ENCODE peak calls at places on chromosomes 1 and 21, in seven cellular contexts. One of them, this sample, is unnamed.

GRCh38 chr21:31290765-31291164 is 53.3 kb downstream of the TIAM1 start:
- DNase-seq in HFFc6: no peak
- DNase-seq in prostate gland: no peak
- DNase-seq in Panc1: no peak
- DNase-seq in RWPE1: no peak
- DNase-seq in AG04449: no peak
- DNase-seq in mucosa of descending colon: no peak
- DNase-seq in this sample: no peak

GRCh38 chr1:183148599-183148998 is 37.5 kb upstream of the LAMC2 start:
- DNase-seq in HFFc6: peak
- DNase-seq in prostate gland: no peak
- DNase-seq in Panc1: no peak
- DNase-seq in RWPE1: peak
- DNase-seq in AG04449: no peak
- DNase-seq in mucosa of descending colon: no peak
- DNase-seq in this sample: no peak

GRCh38 chr1:202809597-202810159 is 1.1 kb upstream of the PCAT6 start:
- DNase-seq in HFFc6: no peak
- DNase-seq in prostate gland: no peak
- DNase-seq in Panc1: no peak
- DNase-seq in RWPE1: no peak
- DNase-seq in AG04449: no peak
- DNase-seq in mucosa of descending colon: no peak
- DNase-seq in this sample: no peak

GRCh38 chr1:174605198-174605597 is 157.4 kb downstream of the GPR52 start:
- DNase-seq in HFFc6: no peak
- DNase-seq in prostate gland: no peak
- DNase-seq in Panc1: no peak
- DNase-seq in RWPE1: no peak
- DNase-seq in AG04449: no peak
- DNase-seq in mucosa of descending colon: no peak
- DNase-seq in this sample: no peak

GRCh38 chr1:35476099-35476674 is 81.0 kb downstream of the KIAA0319L start:
- DNase-seq in HFFc6: no peak
- DNase-seq in prostate gland: no peak
- DNase-seq in Panc1: no peak
- DNase-seq in RWPE1: no peak
- DNase-seq in AG04449: no peak
- DNase-seq in mucosa of descending colon: no peak
- DNase-seq in this sample: no peak

GRCh38 chr1:96206451-96206850 is 515.1 kb upstream of the PTBP2 start:
- DNase-seq in HFFc6: no peak
- DNase-seq in prostate gland: no peak
- DNase-seq in Panc1: no peak
- DNase-seq in RWPE1: no peak
- DNase-seq in AG04449: no peak
- DNase-seq in mucosa of descending colon: no peak
- DNase-seq in this sample: no peak

GRCh38 chr21:26171310-26172100 is 935 bp upstream of the APP start:
- DNase-seq in HFFc6: no peak
- DNase-seq in prostate gland: no peak
- DNase-seq in Panc1: no peak
- DNase-seq in RWPE1: no peak
- DNase-seq in AG04449: no peak
- DNase-seq in mucosa of descending colon: no peak
- DNase-seq in this sample: no peak

GRCh38 chr1:71089536-71090270 is 8.9 kb upstream of the ZRANB2 start:
- DNase-seq in HFFc6: peak
- DNase-seq in prostate gland: no peak
- DNase-seq in Panc1: no peak
- DNase-seq in RWPE1: peak
- DNase-seq in AG04449: peak
- DNase-seq in mucosa of descending colon: peak
- DNase-seq in this sample: no peak

GRCh38 chr1:1360511-1361169 is 2.3 kb upstream of the MXRA8 start:
- DNase-seq in HFFc6: peak
- DNase-seq in prostate gland: no peak
- DNase-seq in Panc1: peak
- DNase-seq in RWPE1: peak
- DNase-seq in AG04449: peak
- DNase-seq in mucosa of descending colon: no peak
- DNase-seq in this sample: no peak

GRCh38 chr1:213194383-213194782 is 143.3 kb downstream of the RPS6KC1 start:
- DNase-seq in HFFc6: no peak
- DNase-seq in prostate gland: no peak
- DNase-seq in Panc1: no peak
- DNase-seq in RWPE1: no peak
- DNase-seq in AG04449: no peak
- DNase-seq in mucosa of descending colon: no peak
- DNase-seq in this sample: no peak

GRCh38 chr1:110186558-110186957 is 23.6 kb upstream of the KCNC4 start:
- DNase-seq in HFFc6: no peak
- DNase-seq in prostate gland: no peak
- DNase-seq in Panc1: no peak
- DNase-seq in RWPE1: no peak
- DNase-seq in AG04449: no peak
- DNase-seq in mucosa of descending colon: no peak
- DNase-seq in this sample: no peak

GRCh38 chr1:179807691-179808485 is 64.8 kb downstream of the FAM163A start:
- DNase-seq in HFFc6: peak
- DNase-seq in prostate gland: no peak
- DNase-seq in Panc1: no peak
- DNase-seq in RWPE1: no peak
- DNase-seq in AG04449: peak
- DNase-seq in mucosa of descending colon: no peak
- DNase-seq in this sample: no peak

GRCh38 chr1:32716312-32717126 is 13.9 kb upstream of the SYNC start:
- DNase-seq in HFFc6: no peak
- DNase-seq in prostate gland: peak
- DNase-seq in Panc1: no peak
- DNase-seq in RWPE1: peak
- DNase-seq in AG04449: no peak
- DNase-seq in mucosa of descending colon: peak
- DNase-seq in this sample: peak

GRCh38 chr1:212225416-212225815 is 59.8 kb upstream of the PPP2R5A start:
- DNase-seq in HFFc6: no peak
- DNase-seq in prostate gland: no peak
- DNase-seq in Panc1: no peak
- DNase-seq in RWPE1: no peak
- DNase-seq in AG04449: no peak
- DNase-seq in mucosa of descending colon: no peak
- DNase-seq in this sample: no peak

GRCh38 chr1:25232866-25233784 is 823 bp upstream of the SYF2 start:
- DNase-seq in HFFc6: peak
- DNase-seq in prostate gland: peak
- DNase-seq in Panc1: peak
- DNase-seq in RWPE1: peak
- DNase-seq in AG04449: peak
- DNase-seq in mucosa of descending colon: peak
- DNase-seq in this sample: no peak

GRCh38 chr21:28615276-28615675 is 377.4 kb downstream of the LTN1 start:
- DNase-seq in HFFc6: peak
- DNase-seq in prostate gland: no peak
- DNase-seq in Panc1: no peak
- DNase-seq in RWPE1: no peak
- DNase-seq in AG04449: peak
- DNase-seq in mucosa of descending colon: no peak
- DNase-seq in this sample: no peak

GRCh38 chr1:44024903-44025525 is 6.2 kb downstream of the SLC6A9 start:
- DNase-seq in HFFc6: no peak
- DNase-seq in prostate gland: no peak
- DNase-seq in Panc1: no peak
- DNase-seq in RWPE1: peak
- DNase-seq in AG04449: no peak
- DNase-seq in mucosa of descending colon: no peak
- DNase-seq in this sample: no peak

GRCh38 chr1:26696645-26697440 is 1.0 kb downstream of the ARID1A start:
- DNase-seq in HFFc6: no peak
- DNase-seq in prostate gland: no peak
- DNase-seq in Panc1: no peak
- DNase-seq in RWPE1: no peak
- DNase-seq in AG04449: no peak
- DNase-seq in mucosa of descending colon: peak
- DNase-seq in this sample: no peak

DNA sequence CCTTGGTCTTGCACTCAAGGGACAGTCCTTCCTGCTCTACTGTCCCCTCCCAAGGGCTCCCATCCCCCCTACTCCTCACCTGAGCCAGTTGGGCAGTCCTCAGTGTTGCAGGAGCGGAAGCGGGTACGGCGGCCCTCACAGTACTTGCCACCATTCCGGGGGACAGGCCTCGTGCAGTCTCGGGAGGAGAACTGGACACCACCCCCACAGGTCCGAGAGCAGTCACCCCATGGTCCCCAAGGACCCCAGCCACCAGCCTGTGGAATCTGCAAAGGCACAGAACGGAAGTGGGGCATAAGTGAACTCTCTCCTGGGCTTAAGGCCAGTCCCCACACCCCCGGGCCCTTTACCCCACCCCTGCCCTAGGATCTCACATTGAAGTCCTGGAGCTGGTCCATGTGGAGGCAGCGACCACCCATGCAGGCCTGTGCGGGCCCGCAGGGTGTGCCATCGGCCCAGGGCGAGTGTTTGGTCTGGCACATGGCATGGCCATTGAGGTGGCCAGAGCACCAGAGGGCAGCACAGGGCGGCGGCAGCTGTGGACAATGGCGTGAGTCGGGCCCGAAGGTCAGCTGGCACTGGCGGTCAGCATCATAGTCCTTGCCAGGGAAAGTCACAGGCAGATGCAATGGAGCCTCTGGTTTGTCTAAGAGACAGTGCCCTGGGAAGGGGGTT is 5.2 kb downstream of the ADAMTS4 start:
- DNase-seq in HFFc6: no peak
- DNase-seq in prostate gland: no peak
- DNase-seq in Panc1: no peak
- DNase-seq in RWPE1: no peak
- DNase-seq in AG04449: no peak
- DNase-seq in mucosa of descending colon: no peak
- DNase-seq in this sample: no peak
- TF ChIP-seq CTCF in HFFc6: peak
- TF ChIP-seq CTCF in prostate gland: no peak
- TF ChIP-seq CTCF in Panc1: no peak
- TF ChIP-seq CTCF in RWPE1: no peak
- TF ChIP-seq CTCF in AG04449: no peak
- TF ChIP-seq CTCF in mucosa of descending colon: no peak
- TF ChIP-seq CTCF in this sample: no peak

GRCh38 chr1:161357073-161357472 is 10.6 kb downstream of the CFAP126 start:
- DNase-seq in HFFc6: no peak
- DNase-seq in prostate gland: no peak
- DNase-seq in Panc1: no peak
- DNase-seq in RWPE1: no peak
- DNase-seq in AG04449: no peak
- DNase-seq in mucosa of descending colon: no peak
- DNase-seq in this sample: no peak
- TF ChIP-seq CTCF in HFFc6: no peak
- TF ChIP-seq CTCF in prostate gland: no peak
- TF ChIP-seq CTCF in Panc1: no peak
- TF ChIP-seq CTCF in RWPE1: no peak
- TF ChIP-seq CTCF in AG04449: no peak
- TF ChIP-seq CTCF in mucosa of descending colon: no peak
- TF ChIP-seq CTCF in this sample: no peak

GRCh38 chr1:236124965-236125364 is 17.4 kb upstream of the GPR137B start:
- DNase-seq in HFFc6: no peak
- DNase-seq in prostate gland: no peak
- DNase-seq in Panc1: no peak
- DNase-seq in RWPE1: no peak
- DNase-seq in AG04449: no peak
- DNase-seq in mucosa of descending colon: no peak
- DNase-seq in this sample: no peak
- TF ChIP-seq CTCF in HFFc6: peak
- TF ChIP-seq CTCF in prostate gland: no peak
- TF ChIP-seq CTCF in Panc1: no peak
- TF ChIP-seq CTCF in RWPE1: no peak
- TF ChIP-seq CTCF in AG04449: no peak
- TF ChIP-seq CTCF in mucosa of descending colon: no peak
- TF ChIP-seq CTCF in this sample: no peak

DNA sequence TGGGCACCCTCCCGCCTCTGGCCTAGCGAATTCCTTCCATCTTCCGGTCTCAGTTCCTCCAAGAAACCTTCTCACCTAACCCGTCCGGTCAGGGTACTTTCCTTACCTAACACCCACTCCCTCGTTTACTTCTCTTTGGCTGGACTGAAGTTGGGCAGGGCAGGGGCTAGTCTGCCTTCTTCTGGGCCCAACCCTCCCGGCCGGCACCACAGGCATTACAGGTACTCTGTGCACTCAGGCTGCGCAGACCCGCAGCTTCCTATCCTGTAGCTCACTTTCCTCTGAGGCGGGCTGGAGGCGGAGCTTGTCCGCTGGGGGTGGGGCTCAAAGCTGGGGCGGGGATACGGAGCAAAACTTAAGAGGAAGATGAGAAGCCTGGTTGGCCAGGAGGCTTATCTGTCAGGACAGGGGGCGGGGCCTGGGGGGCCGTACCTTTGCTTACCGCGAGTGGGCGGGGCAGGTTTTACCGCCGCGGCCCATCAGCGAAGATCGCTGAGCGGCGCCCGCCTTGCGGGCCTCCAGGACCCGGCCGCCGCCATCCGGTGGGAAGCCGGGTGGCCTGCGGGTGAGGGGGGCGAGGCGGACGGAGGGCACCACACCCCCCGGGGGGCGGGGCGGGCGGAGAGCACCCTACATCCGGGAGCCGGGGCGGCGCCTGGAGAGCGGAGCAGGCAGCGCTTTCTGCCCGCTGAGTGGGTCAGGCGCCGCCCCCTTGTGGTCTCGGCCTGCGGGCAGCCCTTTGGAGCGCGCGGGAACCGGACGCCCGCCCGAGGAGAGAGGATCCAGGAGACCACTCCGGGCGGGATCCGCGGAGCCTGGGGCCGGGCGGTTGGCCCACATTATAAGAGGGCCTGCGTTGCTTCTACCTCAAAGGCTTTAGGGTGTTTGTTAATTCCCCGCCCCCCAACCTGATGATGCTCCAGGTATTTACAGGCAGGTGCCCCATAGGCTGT is 31.9 kb downstream of the ZNF648 start:
- DNase-seq in HFFc6: peak
- DNase-seq in prostate gland: peak
- DNase-seq in Panc1: peak
- DNase-seq in RWPE1: peak
- DNase-seq in AG04449: peak
- DNase-seq in mucosa of descending colon: peak
- DNase-seq in this sample: peak
- TF ChIP-seq CTCF in HFFc6: no peak
- TF ChIP-seq CTCF in prostate gland: no peak
- TF ChIP-seq CTCF in Panc1: peak
- TF ChIP-seq CTCF in RWPE1: peak
- TF ChIP-seq CTCF in AG04449: peak
- TF ChIP-seq CTCF in mucosa of descending colon: peak
- TF ChIP-seq CTCF in this sample: peak

DNA sequence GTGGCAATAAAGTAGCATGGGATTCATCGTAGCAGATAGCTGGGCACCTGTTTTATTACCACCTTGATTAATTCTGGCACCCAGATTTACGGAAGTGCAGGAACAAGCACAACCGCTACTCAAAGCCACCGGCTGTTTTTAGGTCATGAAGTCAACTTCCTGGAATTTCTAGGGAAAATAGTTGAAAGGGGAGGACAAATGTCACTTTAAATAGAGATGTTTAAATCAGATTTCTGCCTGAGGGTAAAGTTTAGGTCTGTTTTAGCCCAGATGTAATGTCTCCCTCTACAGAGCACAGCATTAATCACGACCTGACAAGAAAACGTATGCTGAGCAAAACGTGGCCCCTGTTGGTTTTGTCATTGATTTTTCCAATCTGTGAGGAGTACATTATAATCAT is 8.0 kb downstream of the ADGRL2 start:
- DNase-seq in HFFc6: no peak
- DNase-seq in prostate gland: no peak
- DNase-seq in Panc1: no peak
- DNase-seq in RWPE1: no peak
- DNase-seq in AG04449: no peak
- DNase-seq in mucosa of descending colon: no peak
- DNase-seq in this sample: no peak
- TF ChIP-seq CTCF in HFFc6: no peak
- TF ChIP-seq CTCF in prostate gland: no peak
- TF ChIP-seq CTCF in Panc1: peak
- TF ChIP-seq CTCF in RWPE1: no peak
- TF ChIP-seq CTCF in AG04449: no peak
- TF ChIP-seq CTCF in mucosa of descending colon: no peak
- TF ChIP-seq CTCF in this sample: peak

This sample was measured in type B pancreatic cell.